ENCODE peak calls at places on chromosomes 13 and 19, in four cellular contexts. I, Q, P and V are unnamed samples.

GRCh38 chr13:103883152-103883551 is 816.9 kb upstream of the SLC10A2 start:
- DNase-seq in I (peak), Q (no peak), P (peak), V (peak)

GRCh38 chr19:55353803-55354697 is 469 bp downstream of the COX6B2 start:
- DNase-seq in I (no peak), P (peak), Q (peak), V (no peak)

GRCh38 chr13:106507560-106508274 is 27.7 kb downstream of the EFNB2 start:
- DNase-seq in I (no peak), Q (no peak), P (no peak), V (no peak)

GRCh38 chr13:40484101-40484800 is 182.2 kb downstream of the FOXO1 start:
- DNase-seq in P (no peak), Q (no peak), I (no peak), V (no peak)

GRCh38 chr19:39795001-39795400 is 16.3 kb downstream of the LEUTX start:
- DNase-seq in Q (no peak), I (no peak), P (no peak), V (no peak)

GRCh38 chr13:51494151-51494550 is 41.3 kb upstream of the INTS6 start:
- DNase-seq in I (no peak), Q (no peak), P (no peak), V (no peak)

GRCh38 chr13:23674795-23675640 is 104.8 kb downstream of the TNFRSF19 start:
- DNase-seq in Q (no peak), I (no peak), P (no peak), V (no peak)

GRCh38 chr13:33787051-33787591 is 30.8 kb upstream of the RFC3 start:
- DNase-seq in Q (no peak), P (peak), I (no peak), V (no peak)

GRCh38 chr19:7386308-7386707 is 37.6 kb downstream of the ARHGEF18 start:
- DNase-seq in P (peak), I (no peak), Q (no peak), V (no peak)

GRCh38 chr19:6226012-6226411 is 53.8 kb downstream of the MLLT1 start:
- DNase-seq in Q (no peak), P (no peak), I (no peak), V (no peak)

GRCh38 chr13:31824705-31825512 is 85.6 kb downstream of the RXFP2 start:
- DNase-seq in P (no peak), Q (no peak), I (no peak), V (no peak)

GRCh38 chr13:67775359-67775758 is 545.2 kb upstream of the PCDH9 start:
- DNase-seq in P (no peak), Q (no peak), I (no peak), V (no peak)

GRCh38 chr13:67438465-67438864 is 208.3 kb upstream of the PCDH9 start:
- DNase-seq in Q (no peak), I (no peak), P (no peak), V (no peak)

GRCh38 chr13:114161644-114162532 is 17.2 kb upstream of the CFAP97D2 start:
- DNase-seq in P (peak), I (peak), Q (no peak), V (peak)

GRCh38 chr13:60881507-60881906 is 484.5 kb downstream of the TDRD3 start:
- DNase-seq in P (no peak), I (no peak), Q (no peak), V (no peak)

GRCh38 chr19:10583021-10583776 is 3.9 kb downstream of the AP1M2 start:
- DNase-seq in Q (no peak), I (no peak), P (no peak), V (no peak)

GRCh38 chr19:17103177-17103576 is 27.6 kb downstream of the MYO9B start:
- DNase-seq in I (no peak), P (peak), Q (no peak), V (no peak)